ENCODE peak calls at places on chromosomes 5 and 9, in five cellular contexts. X is A673; H is NT2/D1; K is stimulated activated naive B cell treated with anti-CD40 and anti-IgM and Interleukin-4, amounts not matched to agents 10 μg/mL and 1 μg/mL and 100 μg/mL, for 72 hours; Z is uterus. G is an unnamed sample.

GRCh38 chr9:132797861-132798659 is 80.0 kb downstream of the AK8 start:
- DNase-seq in X (no peak), H (no peak), Z (no peak), K (no peak), G (peak)

GRCh38 chr9:134571326-134571871 is 70.2 kb upstream of the COL5A1 start:
- DNase-seq in K (no peak), H (no peak), X (peak), Z (peak), G (peak)

GRCh38 chr5:119355636-119356383 is at the start of gene TNFAIP8:
- DNase-seq in K (peak), H (no peak), Z (peak), X (peak), G (peak)

GRCh38 chr5:7209583-7210139 is 186.3 kb upstream of the ADCY2 start:
- DNase-seq in Z (no peak), H (no peak), K (no peak), X (no peak), G (no peak)

GRCh38 chr9:107487521-107488399 is 1.8 kb downstream of the KLF4 start:
- DNase-seq in K (peak), X (peak), Z (peak), H (no peak), G (peak)

GRCh38 chr9:98791147-98792095 is 4.9 kb downstream of the ANKS6 start:
- DNase-seq in K (peak), Z (peak), H (peak), X (peak), G (peak)

GRCh38 chr9:121299125-121299466 is 31.1 kb downstream of the GSN start:
- DNase-seq in X (no peak), H (no peak), Z (no peak), K (no peak), G (peak)

GRCh38 chr9:69442486-69442885 is 117.5 kb downstream of the ENTREP1 start:
- DNase-seq in K (no peak), X (no peak), Z (no peak), H (no peak), G (no peak)

GRCh38 chr5:127302509-127302908 is 11.9 kb downstream of the MEGF10 start:
- DNase-seq in K (no peak), Z (no peak), X (no peak), H (no peak), G (no peak)

GRCh38 chr9:8782237-8782636 is 982.7 kb upstream of the DMAC1 start:
- DNase-seq in H (no peak), K (no peak), X (no peak), Z (no peak), G (no peak)

GRCh38 chr9:127136880-127137639 is 14.6 kb upstream of the ANGPTL2 start:
- DNase-seq in K (no peak), Z (no peak), H (no peak), X (no peak), G (peak)

GRCh38 chr9:86947146-86948081 is at the start of gene GAS1:
- DNase-seq in Z (peak), K (peak), H (peak), X (peak), G (peak)

GRCh38 chr5:91486638-91487037 is 103.5 kb upstream of the ARRDC3 start:
- DNase-seq in H (no peak), K (no peak), X (peak), Z (no peak), G (no peak)

GRCh38 chr9:132997591-132997990 is 19.1 kb downstream of the GFI1B start:
- DNase-seq in X (no peak), K (no peak), H (no peak), Z (no peak), G (no peak)

GRCh38 chr5:117299940-117300339 is 725.3 kb upstream of the SEMA6A start:
- DNase-seq in Z (no peak), K (no peak), H (no peak), X (no peak), G (no peak)

GRCh38 chr9:133453651-133454050 is 6.1 kb upstream of the CACFD1 start:
- DNase-seq in H (no peak), X (no peak), Z (no peak), K (no peak), G (no peak)

GRCh38 chr5:68027519-68027918 is 188.0 kb upstream of the PIK3R1 start:
- DNase-seq in Z (peak), X (peak), H (no peak), K (no peak), G (peak)

GRCh38 chr5:172743112-172743959 is 27.7 kb downstream of the DUSP1 start:
- DNase-seq in H (no peak), X (no peak), Z (no peak), K (no peak), G (no peak)

GRCh38 chr9:135474915-135475314 is 4.7 kb upstream of the PPP1R26 start:
- DNase-seq in K (no peak), Z (no peak), H (no peak), X (peak), G (no peak)

GRCh38 chr5:154220625-154221024 is 30.1 kb downstream of the GALNT10 start:
- DNase-seq in Z (no peak), X (no peak), H (no peak), K (no peak), G (no peak)

GRCh38 chr5:57386958-57387357 is 95.7 kb downstream of the ACTBL2 start:
- DNase-seq in K (no peak), X (peak), Z (no peak), H (no peak), G (no peak)

GRCh38 chr5:126044111-126044668 is 379.0 kb upstream of the GRAMD2B start:
- DNase-seq in H (no peak), K (no peak), X (no peak), Z (peak), G (no peak)

GRCh38 chr9:135925496-135926133 is 18.3 kb upstream of the CAMSAP1 start:
- DNase-seq in K (peak), H (no peak), Z (no peak), X (no peak), G (no peak)

GRCh38 chr9:13568851-13569618 is 289.5 kb upstream of the MPDZ start:
- DNase-seq in K (no peak), X (no peak), Z (no peak), H (no peak), G (no peak)

GRCh38 chr9:127716412-127716811 is 533 bp downstream of the TTC16 start:
- DNase-seq in X (no peak), H (no peak), Z (no peak), K (no peak), G (no peak)

G was measured in ovary.